ENCODE peak calls at places on chromosomes 7 and 10, in eight cellular contexts. A, P, F, L, B, G, J and M are unnamed samples.

GRCh38 chr7:5596046-5596895 is 172.6 kb upstream of the TNRC18 start:
- DNase-seq in A (peak; percentile 76), P (peak; percentile 88), F (peak; percentile 67), L (peak; percentile 51), B (peak; percentile 72), G (peak; percentile 76), J (peak; percentile 94), M (peak; percentile 77)

GRCh38 chr7:30252885-30253795 is 31.3 kb upstream of the ZNRF2 start:
- DNase-seq in A (peak; percentile 84), P (no peak), F (peak; percentile 62), L (no peak), B (no peak), G (no peak), J (peak; percentile 70), M (peak; percentile 20)

GRCh38 chr7:158933468-158934139 is 77.2 kb downstream of the DYNC2I1 start:
- DNase-seq in A (no peak), P (no peak), F (no peak), L (no peak), B (no peak), G (no peak), J (no peak), M (no peak)

GRCh38 chr7:82760092-82760491 is 316.5 kb upstream of the CACNA2D1 start:
- DNase-seq in A (no peak), P (no peak), F (no peak), L (no peak), B (no peak), G (no peak), J (no peak), M (no peak)

GRCh38 chr7:140364819-140365218 is 33.5 kb downstream of the SLC37A3 start:
- DNase-seq in A (no peak), P (no peak), F (no peak), L (no peak), B (no peak), G (no peak), J (no peak), M (no peak)

GRCh38 chr10:124414077-124414476 is 4.6 kb downstream of the OAT start:
- DNase-seq in A (no peak), P (no peak), F (no peak), L (no peak), B (no peak), G (no peak), J (no peak), M (no peak)

GRCh38 chr7:149717481-149717880 is 55.9 kb downstream of the ZNF467 start:
- DNase-seq in A (peak; percentile 27), P (peak; percentile 74), F (no peak), L (no peak), B (no peak), G (peak; percentile 20), J (peak; percentile 56), M (no peak)

GRCh38 chr7:158419238-158419785 is 168.3 kb downstream of the PTPRN2 start:
- DNase-seq in A (peak; percentile 19), P (no peak), F (no peak), L (no peak), B (peak; percentile 26), G (no peak), J (no peak), M (no peak)

GRCh38 chr10:68543004-68543918 is 15.9 kb upstream of the SLC25A16 start:
- DNase-seq in A (no peak), P (no peak), F (no peak), L (no peak), B (no peak), G (no peak), J (no peak), M (no peak)

GRCh38 chr10:18140957-18141888 is 999 bp downstream of the CACNB2 start:
- DNase-seq in A (no peak), P (no peak), F (peak; percentile 23), L (peak; percentile 13), B (no peak), G (peak; percentile 34), J (peak; percentile 76), M (no peak)

GRCh38 chr10:72539137-72539536 is 86.7 kb downstream of the MICU1 start:
- DNase-seq in A (no peak), P (no peak), F (no peak), L (no peak), B (no peak), G (no peak), J (no peak), M (no peak)

GRCh38 chr10:21427804-21428481 is 97.5 kb downstream of the SKIDA1 start:
- DNase-seq in A (no peak), P (no peak), F (no peak), L (no peak), B (no peak), G (no peak), J (no peak), M (no peak)

GRCh38 chr10:77192402-77192801 is 445.2 kb downstream of the KCNMA1 start:
- DNase-seq in A (no peak), P (no peak), F (no peak), L (no peak), B (no peak), G (no peak), J (no peak), M (no peak)

GRCh38 chr7:849781-850180 is 17.5 kb downstream of the SUN1 start:
- DNase-seq in A (no peak), P (no peak), F (no peak), L (no peak), B (no peak), G (no peak), J (no peak), M (no peak)

GRCh38 chr10:50469778-50470193 is 154.0 kb downstream of the SGMS1 start:
- DNase-seq in A (no peak), P (no peak), F (peak; percentile 15), L (no peak), B (no peak), G (no peak), J (peak; percentile 55), M (no peak)

GRCh38 chr10:97640868-97641811 is 669 bp downstream of the PI4K2A start:
- DNase-seq in A (peak; percentile 73), P (peak; percentile 85), F (peak; percentile 31), L (peak; percentile 70), B (peak; percentile 63), G (peak; percentile 56), J (peak; percentile 71), M (peak; percentile 4)

GRCh38 chr7:132336797-132337196 is 239.5 kb downstream of the PLXNA4 start:
- DNase-seq in A (no peak), P (no peak), F (peak; percentile 62), L (no peak), B (peak; percentile 70), G (no peak), J (no peak), M (no peak)

GRCh38 chr10:132306951-132307751 is 599 bp downstream of the STK32C start:
- DNase-seq in A (peak; percentile 88), P (peak; percentile 92), F (peak; percentile 43), L (peak; percentile 76), B (peak; percentile 62), G (peak; percentile 65), J (peak; percentile 70), M (no peak)

GRCh38 chr7:104552102-104552501 is 223.7 kb downstream of the LHFPL3 start:
- DNase-seq in A (no peak), P (no peak), F (peak; percentile 32), L (peak; percentile 72), B (no peak), G (peak; percentile 59), J (no peak), M (no peak)

GRCh38 chr10:101570764-101571572 is 17.1 kb downstream of the POLL start:
- DNase-seq in A (peak; percentile 65), P (no peak), F (no peak), L (no peak), B (no peak), G (no peak), J (no peak), M (no peak)

GRCh38 chr10:22634093-22634492 is 80.3 kb downstream of the PIP4K2A start:
- DNase-seq in A (no peak), P (no peak), F (no peak), L (no peak), B (no peak), G (no peak), J (no peak), M (no peak)
- H3K27ac ChIP-seq in A (no peak overlapping the region), P (peak overlapping the region; percentile 88), F (peak overlapping the region; percentile 42), L (no peak overlapping the region), B (peak overlapping the region; percentile 57), G (no peak overlapping the region), J (no peak overlapping the region), M (peak overlapping the region; percentile 96)

DNA sequence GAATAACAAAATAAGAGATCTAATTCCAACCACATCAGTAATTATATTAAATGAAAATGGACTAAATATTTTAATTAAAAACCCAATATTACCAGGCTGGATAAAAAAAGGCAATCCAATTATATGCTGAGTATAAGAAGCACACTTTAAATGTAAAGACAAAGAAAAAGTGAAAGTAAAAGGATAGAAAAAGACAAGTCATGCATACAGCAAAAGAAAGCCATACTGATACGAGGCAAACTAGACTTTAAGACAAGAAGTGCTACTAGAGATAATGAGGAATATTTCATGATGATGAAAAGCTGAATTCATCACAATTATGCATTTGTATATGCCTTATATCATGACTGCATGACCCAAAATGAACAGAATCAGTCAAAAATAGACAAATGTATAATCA is 628.6 kb downstream of the PHTF2 start:
- DNase-seq in A (no peak), P (no peak), F (no peak), L (no peak), B (no peak), G (no peak), J (no peak), M (no peak)
- TF ChIP-seq CTCF in A (no peak), P (no peak), F (no peak), L (no peak), B (no peak), G (no peak), J (no peak), M (no peak)

DNA sequence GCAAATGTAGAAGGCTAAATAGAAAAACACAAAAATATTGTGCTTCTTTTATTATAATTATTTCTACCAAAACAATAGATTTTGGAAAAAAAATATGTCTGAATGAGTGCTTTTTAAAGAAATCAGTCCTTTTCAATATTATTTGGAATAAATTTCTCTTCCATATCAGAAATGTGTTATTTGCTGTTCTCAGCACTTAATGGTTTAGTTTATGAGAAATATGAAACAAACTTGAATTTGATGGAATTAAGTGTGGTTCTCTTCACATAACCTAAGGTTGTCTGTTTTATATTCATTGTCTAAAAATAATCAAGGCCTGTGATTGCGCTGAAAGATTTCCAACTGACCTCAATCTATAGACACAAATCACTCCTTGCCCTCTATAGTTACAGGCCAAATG is 203.0 kb downstream of the COBL start:
- DNase-seq in A (no peak), P (no peak), F (no peak), L (no peak), B (no peak), G (no peak), J (no peak), M (no peak)
- H3K27ac ChIP-seq in A (no peak overlapping the region), P (no peak overlapping the region), F (no peak overlapping the region), L (no peak overlapping the region), B (no peak overlapping the region), G (no peak overlapping the region), J (no peak overlapping the region), M (no peak overlapping the region)

GRCh38 chr7:79337722-79338121 is 115.7 kb downstream of the MAGI2 start:
- DNase-seq in A (no peak), P (no peak), F (no peak), L (peak; percentile 3), B (no peak), G (no peak), J (no peak), M (no peak)

GRCh38 chr7:79340212-79340611 is 113.3 kb downstream of the MAGI2 start:
- DNase-seq in A (no peak), P (no peak), F (no peak), L (no peak), B (no peak), G (no peak), J (no peak), M (no peak)

GRCh38 chr7:79339208-79339925 is 114.1 kb downstream of the MAGI2 start:
- DNase-seq in A (no peak), P (no peak), F (no peak), L (no peak), B (no peak), G (no peak), J (no peak), M (no peak)

GRCh38 chr7:79341902-79342301 is 111.6 kb downstream of the MAGI2 start:
- DNase-seq in A (no peak), P (no peak), F (no peak), L (no peak), B (no peak), G (no peak), J (no peak), M (no peak)
- TF ChIP-seq CTCF in A (no peak), P (no peak), F (no peak), L (no peak), B (no peak), G (no peak), J (no peak), M (no peak)